ENCODE peak calls at places on chromosome 16, in nine cellular contexts. One of them, this sample, is unnamed.

GRCh38 chr16:28863929-28864886 is 565 bp downstream of the SH2B1 start:
- DNase-seq in cardiac fibroblast: peak
- DNase-seq in activated CD4-positive, alpha-beta T cell treated with anti-CD3 and anti-CD28 coated beads, Interleukin-2, amount 10 ng/mL, durations not matched to agents 24 days and 14 days: peak
- DNase-seq in uterus: peak
- DNase-seq in stimulated activated CD8-positive, alpha-beta memory T cell treated with anti-CD3 and anti-CD28 coated beads, Interleukin-4, amount 100 ng/mL, for 4 hours: no peak
- DNase-seq in stimulated activated CD4-positive, alpha-beta T cell treated with anti-CD3 and anti-CD28 coated beads, Interleukin-1b, Interleukin-23, amount 100 ng/mL, for 1 hour: no peak
- DNase-seq in NCI-H1417: no peak
- DNase-seq in fibroblast of the aortic adventitia: peak
- DNase-seq in frontal cortex: no peak
- DNase-seq in this sample: peak

GRCh38 chr16:23171234-23171948 is 11.2 kb upstream of the SCNN1G start:
- DNase-seq in cardiac fibroblast: no peak
- DNase-seq in frontal cortex: no peak
- DNase-seq in stimulated activated CD8-positive, alpha-beta memory T cell treated with anti-CD3 and anti-CD28 coated beads, Interleukin-4, amount 100 ng/mL, for 4 hours: no peak
- DNase-seq in fibroblast of the aortic adventitia: peak
- DNase-seq in activated CD4-positive, alpha-beta T cell treated with anti-CD3 and anti-CD28 coated beads, Interleukin-2, amount 10 ng/mL, durations not matched to agents 24 days and 14 days: no peak
- DNase-seq in stimulated activated CD4-positive, alpha-beta T cell treated with anti-CD3 and anti-CD28 coated beads, Interleukin-1b, Interleukin-23, amount 100 ng/mL, for 1 hour: no peak
- DNase-seq in uterus: no peak
- DNase-seq in NCI-H1417: no peak
- DNase-seq in this sample: peak

GRCh38 chr16:86768231-86768791 is 190.0 kb downstream of the FOXL1 start:
- DNase-seq in stimulated activated CD8-positive, alpha-beta memory T cell treated with anti-CD3 and anti-CD28 coated beads, Interleukin-4, amount 100 ng/mL, for 4 hours: no peak
- DNase-seq in fibroblast of the aortic adventitia: no peak
- DNase-seq in cardiac fibroblast: no peak
- DNase-seq in uterus: no peak
- DNase-seq in activated CD4-positive, alpha-beta T cell treated with anti-CD3 and anti-CD28 coated beads, Interleukin-2, amount 10 ng/mL, durations not matched to agents 24 days and 14 days: no peak
- DNase-seq in NCI-H1417: no peak
- DNase-seq in stimulated activated CD4-positive, alpha-beta T cell treated with anti-CD3 and anti-CD28 coated beads, Interleukin-1b, Interleukin-23, amount 100 ng/mL, for 1 hour: no peak
- DNase-seq in frontal cortex: no peak
- DNase-seq in this sample: no peak

GRCh38 chr16:29925173-29925804 is 737 bp downstream of the KCTD13 start:
- DNase-seq in NCI-H1417: no peak
- DNase-seq in uterus: no peak
- DNase-seq in cardiac fibroblast: peak
- DNase-seq in stimulated activated CD8-positive, alpha-beta memory T cell treated with anti-CD3 and anti-CD28 coated beads, Interleukin-4, amount 100 ng/mL, for 4 hours: no peak
- DNase-seq in stimulated activated CD4-positive, alpha-beta T cell treated with anti-CD3 and anti-CD28 coated beads, Interleukin-1b, Interleukin-23, amount 100 ng/mL, for 1 hour: no peak
- DNase-seq in activated CD4-positive, alpha-beta T cell treated with anti-CD3 and anti-CD28 coated beads, Interleukin-2, amount 10 ng/mL, durations not matched to agents 24 days and 14 days: peak
- DNase-seq in fibroblast of the aortic adventitia: peak
- DNase-seq in frontal cortex: no peak
- DNase-seq in this sample: no peak

GRCh38 chr16:52383640-52384292 is 163.2 kb downstream of the TOX3 start:
- DNase-seq in NCI-H1417: no peak
- DNase-seq in stimulated activated CD8-positive, alpha-beta memory T cell treated with anti-CD3 and anti-CD28 coated beads, Interleukin-4, amount 100 ng/mL, for 4 hours: no peak
- DNase-seq in fibroblast of the aortic adventitia: no peak
- DNase-seq in frontal cortex: no peak
- DNase-seq in cardiac fibroblast: no peak
- DNase-seq in stimulated activated CD4-positive, alpha-beta T cell treated with anti-CD3 and anti-CD28 coated beads, Interleukin-1b, Interleukin-23, amount 100 ng/mL, for 1 hour: no peak
- DNase-seq in uterus: no peak
- DNase-seq in activated CD4-positive, alpha-beta T cell treated with anti-CD3 and anti-CD28 coated beads, Interleukin-2, amount 10 ng/mL, durations not matched to agents 24 days and 14 days: no peak
- DNase-seq in this sample: no peak

GRCh38 chr16:69187891-69188451 is 1.0 kb downstream of the SNTB2 start:
- DNase-seq in stimulated activated CD4-positive, alpha-beta T cell treated with anti-CD3 and anti-CD28 coated beads, Interleukin-1b, Interleukin-23, amount 100 ng/mL, for 1 hour: no peak
- DNase-seq in fibroblast of the aortic adventitia: peak
- DNase-seq in cardiac fibroblast: peak
- DNase-seq in NCI-H1417: peak
- DNase-seq in frontal cortex: peak
- DNase-seq in activated CD4-positive, alpha-beta T cell treated with anti-CD3 and anti-CD28 coated beads, Interleukin-2, amount 10 ng/mL, durations not matched to agents 24 days and 14 days: peak
- DNase-seq in uterus: peak
- DNase-seq in stimulated activated CD8-positive, alpha-beta memory T cell treated with anti-CD3 and anti-CD28 coated beads, Interleukin-4, amount 100 ng/mL, for 4 hours: no peak
- DNase-seq in this sample: peak

GRCh38 chr16:6195966-6196365 is 1098.4 kb upstream of the EEF2KMT start:
- DNase-seq in activated CD4-positive, alpha-beta T cell treated with anti-CD3 and anti-CD28 coated beads, Interleukin-2, amount 10 ng/mL, durations not matched to agents 24 days and 14 days: no peak
- DNase-seq in uterus: no peak
- DNase-seq in cardiac fibroblast: no peak
- DNase-seq in fibroblast of the aortic adventitia: no peak
- DNase-seq in stimulated activated CD8-positive, alpha-beta memory T cell treated with anti-CD3 and anti-CD28 coated beads, Interleukin-4, amount 100 ng/mL, for 4 hours: no peak
- DNase-seq in NCI-H1417: no peak
- DNase-seq in frontal cortex: no peak
- DNase-seq in stimulated activated CD4-positive, alpha-beta T cell treated with anti-CD3 and anti-CD28 coated beads, Interleukin-1b, Interleukin-23, amount 100 ng/mL, for 1 hour: no peak
- DNase-seq in this sample: no peak

GRCh38 chr16:89005201-89006035 is 28.4 kb upstream of the CBFA2T3 start:
- DNase-seq in activated CD4-positive, alpha-beta T cell treated with anti-CD3 and anti-CD28 coated beads, Interleukin-2, amount 10 ng/mL, durations not matched to agents 24 days and 14 days: no peak
- DNase-seq in NCI-H1417: no peak
- DNase-seq in frontal cortex: no peak
- DNase-seq in uterus: no peak
- DNase-seq in cardiac fibroblast: no peak
- DNase-seq in stimulated activated CD4-positive, alpha-beta T cell treated with anti-CD3 and anti-CD28 coated beads, Interleukin-1b, Interleukin-23, amount 100 ng/mL, for 1 hour: no peak
- DNase-seq in stimulated activated CD8-positive, alpha-beta memory T cell treated with anti-CD3 and anti-CD28 coated beads, Interleukin-4, amount 100 ng/mL, for 4 hours: no peak
- DNase-seq in fibroblast of the aortic adventitia: no peak
- DNase-seq in this sample: no peak

GRCh38 chr16:13634921-13635320 is 285.0 kb upstream of the ERCC4 start:
- DNase-seq in activated CD4-positive, alpha-beta T cell treated with anti-CD3 and anti-CD28 coated beads, Interleukin-2, amount 10 ng/mL, durations not matched to agents 24 days and 14 days: no peak
- DNase-seq in fibroblast of the aortic adventitia: no peak
- DNase-seq in uterus: no peak
- DNase-seq in stimulated activated CD8-positive, alpha-beta memory T cell treated with anti-CD3 and anti-CD28 coated beads, Interleukin-4, amount 100 ng/mL, for 4 hours: no peak
- DNase-seq in frontal cortex: no peak
- DNase-seq in stimulated activated CD4-positive, alpha-beta T cell treated with anti-CD3 and anti-CD28 coated beads, Interleukin-1b, Interleukin-23, amount 100 ng/mL, for 1 hour: no peak
- DNase-seq in NCI-H1417: no peak
- DNase-seq in cardiac fibroblast: no peak
- DNase-seq in this sample: no peak

GRCh38 chr16:55809851-55810250 is 23.0 kb downstream of the CES1 start:
- DNase-seq in frontal cortex: no peak
- DNase-seq in fibroblast of the aortic adventitia: no peak
- DNase-seq in uterus: no peak
- DNase-seq in stimulated activated CD8-positive, alpha-beta memory T cell treated with anti-CD3 and anti-CD28 coated beads, Interleukin-4, amount 100 ng/mL, for 4 hours: no peak
- DNase-seq in activated CD4-positive, alpha-beta T cell treated with anti-CD3 and anti-CD28 coated beads, Interleukin-2, amount 10 ng/mL, durations not matched to agents 24 days and 14 days: no peak
- DNase-seq in stimulated activated CD4-positive, alpha-beta T cell treated with anti-CD3 and anti-CD28 coated beads, Interleukin-1b, Interleukin-23, amount 100 ng/mL, for 1 hour: no peak
- DNase-seq in NCI-H1417: no peak
- DNase-seq in cardiac fibroblast: no peak
- DNase-seq in this sample: no peak

GRCh38 chr16:70475054-70475871 is 20.9 kb downstream of the FCSK start:
- DNase-seq in uterus: no peak
- DNase-seq in stimulated activated CD8-positive, alpha-beta memory T cell treated with anti-CD3 and anti-CD28 coated beads, Interleukin-4, amount 100 ng/mL, for 4 hours: no peak
- DNase-seq in frontal cortex: no peak
- DNase-seq in cardiac fibroblast: no peak
- DNase-seq in fibroblast of the aortic adventitia: no peak
- DNase-seq in NCI-H1417: no peak
- DNase-seq in activated CD4-positive, alpha-beta T cell treated with anti-CD3 and anti-CD28 coated beads, Interleukin-2, amount 10 ng/mL, durations not matched to agents 24 days and 14 days: no peak
- DNase-seq in stimulated activated CD4-positive, alpha-beta T cell treated with anti-CD3 and anti-CD28 coated beads, Interleukin-1b, Interleukin-23, amount 100 ng/mL, for 1 hour: no peak
- DNase-seq in this sample: no peak

GRCh38 chr16:75304521-75305363 is 53.3 kb upstream of the BCAR1 start:
- DNase-seq in frontal cortex: no peak
- DNase-seq in NCI-H1417: no peak
- DNase-seq in activated CD4-positive, alpha-beta T cell treated with anti-CD3 and anti-CD28 coated beads, Interleukin-2, amount 10 ng/mL, durations not matched to agents 24 days and 14 days: no peak
- DNase-seq in fibroblast of the aortic adventitia: peak
- DNase-seq in stimulated activated CD8-positive, alpha-beta memory T cell treated with anti-CD3 and anti-CD28 coated beads, Interleukin-4, amount 100 ng/mL, for 4 hours: no peak
- DNase-seq in uterus: no peak
- DNase-seq in stimulated activated CD4-positive, alpha-beta T cell treated with anti-CD3 and anti-CD28 coated beads, Interleukin-1b, Interleukin-23, amount 100 ng/mL, for 1 hour: no peak
- DNase-seq in cardiac fibroblast: peak
- DNase-seq in this sample: peak

GRCh38 chr16:22373662-22374310 is 633 bp downstream of the CDR2 start:
- DNase-seq in stimulated activated CD8-positive, alpha-beta memory T cell treated with anti-CD3 and anti-CD28 coated beads, Interleukin-4, amount 100 ng/mL, for 4 hours: no peak
- DNase-seq in frontal cortex: no peak
- DNase-seq in fibroblast of the aortic adventitia: peak
- DNase-seq in activated CD4-positive, alpha-beta T cell treated with anti-CD3 and anti-CD28 coated beads, Interleukin-2, amount 10 ng/mL, durations not matched to agents 24 days and 14 days: peak
- DNase-seq in NCI-H1417: peak
- DNase-seq in stimulated activated CD4-positive, alpha-beta T cell treated with anti-CD3 and anti-CD28 coated beads, Interleukin-1b, Interleukin-23, amount 100 ng/mL, for 1 hour: no peak
- DNase-seq in cardiac fibroblast: peak
- DNase-seq in uterus: peak
- DNase-seq in this sample: peak

GRCh38 chr16:86492267-86492960 is 17.9 kb upstream of the FOXF1 start:
- DNase-seq in NCI-H1417: no peak
- DNase-seq in activated CD4-positive, alpha-beta T cell treated with anti-CD3 and anti-CD28 coated beads, Interleukin-2, amount 10 ng/mL, durations not matched to agents 24 days and 14 days: no peak
- DNase-seq in stimulated activated CD8-positive, alpha-beta memory T cell treated with anti-CD3 and anti-CD28 coated beads, Interleukin-4, amount 100 ng/mL, for 4 hours: no peak
- DNase-seq in uterus: no peak
- DNase-seq in fibroblast of the aortic adventitia: no peak
- DNase-seq in cardiac fibroblast: no peak
- DNase-seq in frontal cortex: peak
- DNase-seq in stimulated activated CD4-positive, alpha-beta T cell treated with anti-CD3 and anti-CD28 coated beads, Interleukin-1b, Interleukin-23, amount 100 ng/mL, for 1 hour: no peak
- DNase-seq in this sample: no peak

GRCh38 chr16:4272114-4272954 is 489 bp downstream of the TFAP4 start:
- DNase-seq in stimulated activated CD8-positive, alpha-beta memory T cell treated with anti-CD3 and anti-CD28 coated beads, Interleukin-4, amount 100 ng/mL, for 4 hours: no peak
- DNase-seq in cardiac fibroblast: peak
- DNase-seq in frontal cortex: peak
- DNase-seq in stimulated activated CD4-positive, alpha-beta T cell treated with anti-CD3 and anti-CD28 coated beads, Interleukin-1b, Interleukin-23, amount 100 ng/mL, for 1 hour: no peak
- DNase-seq in activated CD4-positive, alpha-beta T cell treated with anti-CD3 and anti-CD28 coated beads, Interleukin-2, amount 10 ng/mL, durations not matched to agents 24 days and 14 days: peak
- DNase-seq in NCI-H1417: no peak
- DNase-seq in uterus: peak
- DNase-seq in fibroblast of the aortic adventitia: no peak
- DNase-seq in this sample: no peak

GRCh38 chr16:10688291-10688690 is 6.4 kb downstream of the TEKT5 start:
- DNase-seq in stimulated activated CD4-positive, alpha-beta T cell treated with anti-CD3 and anti-CD28 coated beads, Interleukin-1b, Interleukin-23, amount 100 ng/mL, for 1 hour: no peak
- DNase-seq in uterus: no peak
- DNase-seq in NCI-H1417: no peak
- DNase-seq in activated CD4-positive, alpha-beta T cell treated with anti-CD3 and anti-CD28 coated beads, Interleukin-2, amount 10 ng/mL, durations not matched to agents 24 days and 14 days: no peak
- DNase-seq in stimulated activated CD8-positive, alpha-beta memory T cell treated with anti-CD3 and anti-CD28 coated beads, Interleukin-4, amount 100 ng/mL, for 4 hours: no peak
- DNase-seq in cardiac fibroblast: no peak
- DNase-seq in fibroblast of the aortic adventitia: no peak
- DNase-seq in frontal cortex: no peak
- DNase-seq in this sample: no peak

GRCh38 chr16:70678898-70679652 is 6.8 kb downstream of the MTSS2 start:
- DNase-seq in fibroblast of the aortic adventitia: no peak
- DNase-seq in stimulated activated CD4-positive, alpha-beta T cell treated with anti-CD3 and anti-CD28 coated beads, Interleukin-1b, Interleukin-23, amount 100 ng/mL, for 1 hour: no peak
- DNase-seq in frontal cortex: no peak
- DNase-seq in activated CD4-positive, alpha-beta T cell treated with anti-CD3 and anti-CD28 coated beads, Interleukin-2, amount 10 ng/mL, durations not matched to agents 24 days and 14 days: no peak
- DNase-seq in cardiac fibroblast: no peak
- DNase-seq in NCI-H1417: no peak
- DNase-seq in uterus: no peak
- DNase-seq in stimulated activated CD8-positive, alpha-beta memory T cell treated with anti-CD3 and anti-CD28 coated beads, Interleukin-4, amount 100 ng/mL, for 4 hours: no peak
- DNase-seq in this sample: no peak

GRCh38 chr16:89722392-89723278 is 1.3 kb downstream of the ZNF276 start:
- DNase-seq in stimulated activated CD4-positive, alpha-beta T cell treated with anti-CD3 and anti-CD28 coated beads, Interleukin-1b, Interleukin-23, amount 100 ng/mL, for 1 hour: peak
- DNase-seq in activated CD4-positive, alpha-beta T cell treated with anti-CD3 and anti-CD28 coated beads, Interleukin-2, amount 10 ng/mL, durations not matched to agents 24 days and 14 days: peak
- DNase-seq in NCI-H1417: no peak
- DNase-seq in frontal cortex: no peak
- DNase-seq in stimulated activated CD8-positive, alpha-beta memory T cell treated with anti-CD3 and anti-CD28 coated beads, Interleukin-4, amount 100 ng/mL, for 4 hours: no peak
- DNase-seq in fibroblast of the aortic adventitia: peak
- DNase-seq in uterus: peak
- DNase-seq in cardiac fibroblast: peak
- DNase-seq in this sample: no peak

GRCh38 chr16:61237804-61238485 is 798.3 kb downstream of the CDH8 start:
- DNase-seq in NCI-H1417: no peak
- DNase-seq in stimulated activated CD4-positive, alpha-beta T cell treated with anti-CD3 and anti-CD28 coated beads, Interleukin-1b, Interleukin-23, amount 100 ng/mL, for 1 hour: no peak
- DNase-seq in stimulated activated CD8-positive, alpha-beta memory T cell treated with anti-CD3 and anti-CD28 coated beads, Interleukin-4, amount 100 ng/mL, for 4 hours: no peak
- DNase-seq in uterus: no peak
- DNase-seq in fibroblast of the aortic adventitia: no peak
- DNase-seq in activated CD4-positive, alpha-beta T cell treated with anti-CD3 and anti-CD28 coated beads, Interleukin-2, amount 10 ng/mL, durations not matched to agents 24 days and 14 days: no peak
- DNase-seq in cardiac fibroblast: no peak
- DNase-seq in frontal cortex: no peak
- DNase-seq in this sample: no peak

GRCh38 chr16:9116141-9116540 is 24.7 kb downstream of the HAPSTR1 start:
- DNase-seq in fibroblast of the aortic adventitia: no peak
- DNase-seq in uterus: no peak
- DNase-seq in stimulated activated CD8-positive, alpha-beta memory T cell treated with anti-CD3 and anti-CD28 coated beads, Interleukin-4, amount 100 ng/mL, for 4 hours: no peak
- DNase-seq in stimulated activated CD4-positive, alpha-beta T cell treated with anti-CD3 and anti-CD28 coated beads, Interleukin-1b, Interleukin-23, amount 100 ng/mL, for 1 hour: no peak
- DNase-seq in frontal cortex: no peak
- DNase-seq in cardiac fibroblast: no peak
- DNase-seq in activated CD4-positive, alpha-beta T cell treated with anti-CD3 and anti-CD28 coated beads, Interleukin-2, amount 10 ng/mL, durations not matched to agents 24 days and 14 days: no peak
- DNase-seq in NCI-H1417: no peak
- DNase-seq in this sample: no peak